ENCODE peak calls at places on chromosomes 4 and X, in five cellular contexts. One of them, this sample, is unnamed.
A peak's percentile ranks its signal among the peaks of the same experiment; 100 is the strongest.

GRCh38 chr4:11954093-11954492 is 525.4 kb upstream of the HS3ST1 start:
- DNase-seq in naive thymus-derived CD4-positive, alpha-beta T cell: no peak
- DNase-seq in mammary epithelial cell: peak; percentile 8
- DNase-seq in activated T-cell treated with anti-CD3 and anti-CD28 coated beads, Interleukin-2, amount 50 U/mL, for 72 hours: no peak
- DNase-seq in H7: peak; percentile 4
- DNase-seq in this sample: peak; percentile 48

GRCh38 chrX:17499512-17499911 is 124.5 kb downstream of the NHS start:
- DNase-seq in naive thymus-derived CD4-positive, alpha-beta T cell: no peak
- DNase-seq in mammary epithelial cell: no peak
- DNase-seq in activated T-cell treated with anti-CD3 and anti-CD28 coated beads, Interleukin-2, amount 50 U/mL, for 72 hours: no peak
- DNase-seq in H7: peak; percentile 30
- DNase-seq in this sample: no peak

GRCh38 chrX:22433292-22434070 is 160.8 kb downstream of the CBLL2 start:
- DNase-seq in mammary epithelial cell: no peak
- DNase-seq in H7: no peak
- DNase-seq in naive thymus-derived CD4-positive, alpha-beta T cell: no peak
- DNase-seq in activated T-cell treated with anti-CD3 and anti-CD28 coated beads, Interleukin-2, amount 50 U/mL, for 72 hours: no peak
- DNase-seq in this sample: no peak

GRCh38 chrX:31279359-31279758 is 207.5 kb upstream of the FTHL17 start:
- DNase-seq in naive thymus-derived CD4-positive, alpha-beta T cell: no peak
- DNase-seq in H7: no peak
- DNase-seq in mammary epithelial cell: peak; percentile 42
- DNase-seq in activated T-cell treated with anti-CD3 and anti-CD28 coated beads, Interleukin-2, amount 50 U/mL, for 72 hours: no peak
- DNase-seq in this sample: peak; percentile 5

GRCh38 chrX:42119076-42119475 is 195.7 kb upstream of the CASK start:
- DNase-seq in H7: no peak
- DNase-seq in naive thymus-derived CD4-positive, alpha-beta T cell: no peak
- DNase-seq in activated T-cell treated with anti-CD3 and anti-CD28 coated beads, Interleukin-2, amount 50 U/mL, for 72 hours: no peak
- DNase-seq in mammary epithelial cell: peak; percentile 96
- DNase-seq in this sample: peak; percentile 41

GRCh38 chr4:95263960-95264359 is 284.8 kb downstream of the UNC5C start:
- DNase-seq in activated T-cell treated with anti-CD3 and anti-CD28 coated beads, Interleukin-2, amount 50 U/mL, for 72 hours: no peak
- DNase-seq in mammary epithelial cell: no peak
- DNase-seq in H7: no peak
- DNase-seq in naive thymus-derived CD4-positive, alpha-beta T cell: no peak
- DNase-seq in this sample: no peak

GRCh38 chr4:5923306-5923830 is 30.5 kb upstream of the CRMP1 start:
- DNase-seq in activated T-cell treated with anti-CD3 and anti-CD28 coated beads, Interleukin-2, amount 50 U/mL, for 72 hours: no peak
- DNase-seq in naive thymus-derived CD4-positive, alpha-beta T cell: no peak
- DNase-seq in mammary epithelial cell: no peak
- DNase-seq in H7: no peak
- DNase-seq in this sample: no peak

GRCh38 chr4:23614284-23614892 is 275.5 kb downstream of the PPARGC1A start:
- DNase-seq in activated T-cell treated with anti-CD3 and anti-CD28 coated beads, Interleukin-2, amount 50 U/mL, for 72 hours: no peak
- DNase-seq in mammary epithelial cell: peak; percentile 0
- DNase-seq in naive thymus-derived CD4-positive, alpha-beta T cell: no peak
- DNase-seq in H7: peak; percentile 26
- DNase-seq in this sample: peak; percentile 57

GRCh38 chr4:153239409-153239808 is 35.2 kb downstream of the TRIM2 start:
- DNase-seq in activated T-cell treated with anti-CD3 and anti-CD28 coated beads, Interleukin-2, amount 50 U/mL, for 72 hours: no peak
- DNase-seq in naive thymus-derived CD4-positive, alpha-beta T cell: no peak
- DNase-seq in mammary epithelial cell: no peak
- DNase-seq in H7: no peak
- DNase-seq in this sample: no peak

This sample was measured in hepatocyte.